ENCODE peak calls at places on chromosomes 4 and X, in nine cellular contexts. U is BE2C; Q is OCI-LY7; A is aorta; R is ascending aorta; J is activated CD4-positive, CD25-positive, alpha-beta regulatory T cell treated with anti-CD3 and anti-CD28 coated beads, Interleukin-2, amount 50 U/mL, for 72 hours; C is A549; T is tibial nerve; G is pulmonary artery endothelial cell. L is an unnamed sample.

GRCh38 chrX:134908235-134908834 is 82.5 kb upstream of the SMIM10 start:
- DNase-seq in R (no peak), G (peak), T (no peak), A (no peak), J (no peak), U (peak), C (peak), Q (peak), L (no peak)

GRCh38 chr4:154416183-154416543 is 75.4 kb downstream of the DCHS2 start:
- DNase-seq in R (no peak), A (no peak), T (no peak), G (no peak), Q (peak), C (peak), J (no peak), U (peak), L (no peak)

GRCh38 chr4:106444557-106444956 is 76.0 kb upstream of the GIMD1 start:
- DNase-seq in C (no peak), R (no peak), A (no peak), Q (no peak), G (no peak), T (no peak), J (no peak), U (no peak), L (no peak)

GRCh38 chr4:83201761-83202160 is 82.8 kb downstream of the COQ2 start:
- DNase-seq in C (no peak), T (no peak), Q (no peak), U (no peak), A (no peak), J (no peak), G (no peak), R (no peak), L (no peak)

GRCh38 chr4:42310343-42310742 is 86.9 kb upstream of the SHISA3 start:
- DNase-seq in Q (no peak), U (peak), A (no peak), T (no peak), G (no peak), C (no peak), R (no peak), J (no peak), L (no peak)

GRCh38 chr4:128386761-128387599 is 99.4 kb upstream of the PGRMC2 start:
- DNase-seq in G (peak), Q (no peak), T (peak), U (peak), A (peak), J (no peak), C (peak), R (peak), L (peak)

GRCh38 chrX:103726477-103726876 is 15.8 kb downstream of the TMEM31 start:
- DNase-seq in J (no peak), A (no peak), R (no peak), U (no peak), Q (no peak), G (no peak), C (no peak), T (no peak), L (no peak)

GRCh38 chrX:12089740-12090139 is 48.5 kb upstream of the FRMPD4 start:
- DNase-seq in A (no peak), Q (no peak), G (no peak), J (no peak), R (no peak), T (no peak), U (no peak), C (no peak), L (no peak)

GRCh38 chr4:24213936-24214335 is 324.1 kb upstream of the PPARGC1A start:
- DNase-seq in C (no peak), J (no peak), Q (no peak), R (no peak), G (no peak), U (no peak), A (no peak), T (no peak), L (no peak)

GRCh38 chr4:123250843-123251242 is 145.8 kb upstream of the SPRY1 start:
- DNase-seq in T (peak), Q (no peak), C (no peak), G (peak), J (no peak), A (no peak), U (no peak), R (no peak), L (no peak)

GRCh38 chr4:142383800-142384470 is 462.2 kb downstream of the INPP4B start:
- DNase-seq in C (no peak), U (no peak), Q (no peak), T (no peak), A (no peak), J (no peak), R (no peak), G (no peak), L (no peak)

GRCh38 chrX:83108278-83108677 is 399.8 kb upstream of the POU3F4 start:
- DNase-seq in Q (no peak), C (no peak), G (no peak), R (no peak), U (no peak), J (no peak), A (no peak), T (no peak), L (no peak)

GRCh38 chr4:78659264-78659663 is 107.7 kb downstream of the ANXA3 start:
- DNase-seq in U (no peak), T (no peak), R (no peak), C (no peak), A (no peak), J (no peak), Q (no peak), G (no peak), L (no peak)

GRCh38 chr4:2731907-2732314 is 24.2 kb downstream of the TNIP2 start:
- DNase-seq in T (no peak), C (no peak), J (no peak), Q (no peak), R (no peak), G (no peak), A (peak), U (no peak), L (no peak)

GRCh38 chr4:27364509-27364908 is 503.9 kb downstream of the STIM2 start:
- DNase-seq in T (no peak), R (no peak), U (no peak), G (no peak), A (no peak), C (no peak), Q (no peak), J (no peak), L (no peak)

GRCh38 chr4:112897548-112897947 is 151.9 kb upstream of the ANK2 start:
- DNase-seq in G (no peak), C (peak), Q (no peak), J (no peak), A (no peak), U (no peak), R (no peak), T (no peak), L (no peak)

GRCh38 chrX:38973327-38973726 is 172.1 kb downstream of the MID1IP1 start:
- DNase-seq in C (no peak), A (no peak), J (no peak), U (peak), R (no peak), G (no peak), T (no peak), Q (no peak), L (no peak)

GRCh38 chrX:64342811-64343210 is 52.4 kb downstream of the MTMR8 start:
- DNase-seq in T (no peak), R (no peak), A (no peak), U (no peak), Q (no peak), G (no peak), C (no peak), J (no peak), L (no peak)

GRCh38 chr4:108644237-108644636 is 6.2 kb upstream of the OSTC start:
- DNase-seq in A (no peak), J (no peak), T (no peak), C (no peak), G (peak), R (no peak), Q (no peak), U (no peak), L (no peak)

GRCh38 chr4:99945718-99946345 is 586 bp downstream of the DNAJB14 start:
- DNase-seq in Q (peak), C (peak), R (no peak), T (no peak), A (peak), G (no peak), U (peak), J (no peak), L (no peak)

L was measured in esophagus muscularis mucosa.